ENCODE peak calls at places on chromosomes 12 and 14, in seven cellular contexts. G is aorta, K is foreskin keratinocyte, L is upper lobe of right lung, Q is GM23248, S is GM23338, O is HepG2. V is an unnamed sample.

GRCh38 chr12:121295746-121296617 is 527 bp downstream of the CAMKK2 start:
- DNase-seq in G (peak; percentile 59), K (peak; percentile 13), L (peak; percentile 78), Q (peak; percentile 63), S (peak; percentile 44), O (peak; percentile 27), V (peak; percentile 80)

GRCh38 chr14:22981090-22982012 is 1.0 kb downstream of the AJUBA start:
- DNase-seq in G (peak; percentile 55), K (no peak), L (peak; percentile 73), Q (peak; percentile 64), S (peak; percentile 44), O (no peak), V (peak; percentile 58)

GRCh38 chr14:28813810-28814209 is 47.2 kb downstream of the FOXG1 start:
- DNase-seq in G (no peak), K (peak; percentile 20), L (no peak), Q (peak; percentile 13), S (no peak), O (no peak), V (no peak)

GRCh38 chr14:98754343-98755025 is 517.5 kb downstream of the BCL11B start:
- DNase-seq in G (no peak), K (peak; percentile 82), L (no peak), Q (no peak), S (no peak), O (no peak), V (no peak)

GRCh38 chr12:990308-990648 is 745 bp upstream of the ERC1 start:
- DNase-seq in G (peak; percentile 82), K (no peak), L (peak; percentile 90), Q (peak; percentile 88), S (peak; percentile 59), O (peak; percentile 33), V (peak; percentile 89)

GRCh38 chr12:47280543-47281330 is 201.0 kb upstream of the AMIGO2 start:
- DNase-seq in G (no peak), K (peak; percentile 22), L (no peak), Q (no peak), S (no peak), O (no peak), V (no peak)

GRCh38 chr14:38616959-38617358 is 361.1 kb upstream of the CLEC14A start:
- DNase-seq in G (no peak), K (no peak), L (peak; percentile 63), Q (peak; percentile 43), S (peak; percentile 12), O (no peak), V (no peak)

GRCh38 chr12:87960557-87960956 is 68.6 kb downstream of the C12orf50 start:
- DNase-seq in G (no peak), K (no peak), L (no peak), Q (no peak), S (no peak), O (no peak), V (no peak)

GRCh38 chr12:64080319-64081008 is 141.6 kb downstream of the KICS2 start:
- DNase-seq in G (no peak), K (peak; percentile 75), L (no peak), Q (no peak), S (peak; percentile 53), O (no peak), V (no peak)

GRCh38 chr12:122837306-122838265 is 2.3 kb downstream of the HIP1R start:
- DNase-seq in G (no peak), K (no peak), L (no peak), Q (no peak), S (no peak), O (peak; percentile 57), V (no peak)

GRCh38 chr14:54207075-54207474 is 189.7 kb upstream of the CDKN3 start:
- DNase-seq in G (no peak), K (peak; percentile 55), L (no peak), Q (peak; percentile 59), S (no peak), O (no peak), V (no peak)

GRCh38 chr12:100069795-100070194 is 72.9 kb downstream of the BLTP3B start:
- DNase-seq in G (no peak), K (no peak), L (no peak), Q (no peak), S (no peak), O (no peak), V (no peak)

GRCh38 chr12:50066402-50066801 is 9.0 kb downstream of the ASIC1 start:
- DNase-seq in G (peak; percentile 78), K (no peak), L (no peak), Q (peak; percentile 94), S (peak; percentile 79), O (no peak), V (no peak)

GRCh38 chr14:59455411-59455810 is 9.8 kb downstream of the GPR135 start:
- DNase-seq in G (no peak), K (no peak), L (no peak), Q (peak; percentile 79), S (no peak), O (no peak), V (no peak)

GRCh38 chr14:97077253-97077653 is 280.1 kb downstream of the VRK1 start:
- DNase-seq in G (peak; percentile 88), K (peak; percentile 76), L (no peak), Q (peak; percentile 19), S (no peak), O (no peak), V (peak; percentile 67)

GRCh38 chr12:34398706-34399630 is 376.7 kb downstream of the ALG10 start:
- DNase-seq in G (peak; percentile 32), K (no peak), L (peak; percentile 58), Q (no peak), S (no peak), O (no peak), V (peak; percentile 18)

GRCh38 chr14:75884198-75884611 is 97.6 kb downstream of the TGFB3 start:
- DNase-seq in G (no peak), K (no peak), L (no peak), Q (peak; percentile 86), S (peak; percentile 51), O (no peak), V (no peak)

GRCh38 chr14:97719931-97720330 is 922.7 kb downstream of the VRK1 start:
- DNase-seq in G (no peak), K (no peak), L (no peak), Q (no peak), S (no peak), O (no peak), V (no peak)

GRCh38 chr12:57461904-57462306 is 2.3 kb downstream of the GLI1 start:
- DNase-seq in G (no peak), K (no peak), L (no peak), Q (no peak), S (no peak), O (no peak), V (no peak)

GRCh38 chr12:46831335-46832083 is 5.7 kb upstream of the SLC38A4 start:
- DNase-seq in G (no peak), K (no peak), L (peak; percentile 65), Q (peak; percentile 53), S (peak; percentile 63), O (no peak), V (peak; percentile 50)

DNA sequence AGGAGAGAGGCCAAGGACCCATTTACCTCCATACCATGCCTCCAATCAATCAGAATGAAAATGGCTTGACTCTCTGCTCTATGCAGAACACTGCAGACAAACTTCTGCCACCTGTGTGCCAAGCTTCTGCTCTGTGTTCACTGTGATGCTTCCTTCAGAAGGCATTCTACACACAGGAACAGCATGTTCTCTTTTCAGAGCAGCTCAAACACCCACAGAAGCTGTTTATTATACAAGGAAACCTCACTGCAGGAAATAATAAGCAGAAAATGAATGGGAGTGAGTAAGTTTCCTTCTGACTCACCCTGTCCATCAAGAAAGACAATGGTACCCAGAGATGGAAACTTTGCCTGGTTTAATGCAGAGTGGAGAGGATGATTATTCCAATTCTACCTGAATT is 2.4 kb upstream of the ESR2 start:
- DNase-seq in G (no peak), K (peak; percentile 73), L (no peak), Q (no peak), S (no peak), O (no peak), V (no peak)
- H3K27ac ChIP-seq in G (no peak overlapping the region), K (no peak overlapping the region), L (no peak overlapping the region), Q (no peak overlapping the region), S (no peak overlapping the region), O (no peak overlapping the region), V (no peak overlapping the region)

DNA sequence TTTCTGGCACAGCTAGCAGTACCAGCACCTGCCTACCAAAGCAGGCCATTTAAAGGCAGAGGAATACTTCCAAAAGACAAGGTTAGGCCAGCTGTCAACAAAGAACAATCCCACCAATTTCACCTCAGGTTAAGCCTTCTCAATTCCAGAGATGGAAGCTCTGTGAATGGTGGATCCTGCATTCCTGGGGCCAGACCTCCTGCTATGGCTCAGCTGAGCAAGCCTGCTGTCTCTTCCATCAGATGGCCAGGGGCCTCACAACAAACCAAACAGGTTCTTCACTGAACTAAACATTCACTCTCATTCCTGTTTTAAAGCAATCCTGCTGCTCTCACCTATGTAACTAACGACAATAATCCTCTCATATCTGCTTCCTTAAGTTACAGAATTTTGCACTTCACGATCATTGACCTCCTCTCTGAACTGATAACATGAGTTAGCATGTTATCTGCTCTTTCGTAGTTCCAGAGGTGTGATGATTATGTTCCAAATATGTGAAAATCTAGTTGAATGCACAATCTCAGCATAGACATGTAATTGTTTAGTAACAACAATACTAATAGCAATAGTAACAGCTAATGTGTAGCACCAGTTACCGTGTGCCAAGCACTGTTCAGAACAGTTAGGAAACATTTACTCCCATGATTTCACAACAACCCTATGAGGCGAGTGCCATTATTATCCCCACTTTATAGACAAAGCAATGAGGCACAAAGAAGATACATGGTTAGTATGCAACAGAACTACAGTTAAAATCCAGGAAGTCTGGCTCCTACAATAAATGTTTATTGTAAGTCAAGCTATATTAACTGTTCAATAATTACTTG is 73.2 kb downstream of the SLC2A13 start:
- DNase-seq in G (no peak), K (no peak), L (no peak), Q (no peak), S (peak; percentile 85), O (no peak), V (no peak)
- H3K4me1 ChIP-seq in G (no peaks in the 10 kb centered on the region), K (peaks cover 12% of the 10 kb centered on the region), L (no peaks in the 10 kb centered on the region), Q (no peaks in the 10 kb centered on the region), S (peaks cover 41% of the 10 kb centered on the region), O (no peaks in the 10 kb centered on the region), V (no peaks in the 10 kb centered on the region)

DNA sequence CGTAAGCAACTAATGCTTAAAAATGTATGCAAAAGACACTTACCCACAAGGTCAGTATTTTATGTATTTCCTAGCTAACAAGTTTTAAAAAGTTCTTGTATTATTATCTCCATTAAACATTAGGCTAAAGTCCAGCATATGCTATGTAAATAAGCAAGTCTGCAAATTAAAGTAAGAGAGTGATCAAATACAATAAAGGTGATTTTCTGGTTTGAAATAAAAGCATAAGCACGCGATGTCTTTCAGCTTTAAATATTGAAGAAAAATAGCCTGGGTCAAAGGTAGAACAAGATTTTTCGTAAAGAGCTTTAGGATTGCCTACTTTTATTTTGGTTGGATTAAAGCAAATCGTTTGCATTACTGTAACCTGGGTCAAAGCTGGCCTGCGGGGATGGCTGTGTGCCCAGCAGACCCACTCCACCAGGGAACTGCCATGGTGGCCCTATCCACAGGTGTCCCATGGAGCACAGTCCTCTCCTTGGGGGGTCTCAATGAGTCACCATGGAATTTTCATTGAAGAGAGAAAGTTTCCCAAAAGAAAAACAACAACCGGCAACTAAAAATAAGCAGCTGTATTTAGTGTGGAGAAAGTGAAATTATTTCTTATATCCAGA is 12.9 kb upstream of the LRIG3 start:
- DNase-seq in G (no peak), K (no peak), L (no peak), Q (no peak), S (peak; percentile 34), O (no peak), V (no peak)
- H3K27ac ChIP-seq in G (no peak overlapping the region), K (no peak overlapping the region), L (no peak overlapping the region), Q (no peak overlapping the region), S (no peak overlapping the region), O (no peak overlapping the region), V (no peak overlapping the region)

DNA sequence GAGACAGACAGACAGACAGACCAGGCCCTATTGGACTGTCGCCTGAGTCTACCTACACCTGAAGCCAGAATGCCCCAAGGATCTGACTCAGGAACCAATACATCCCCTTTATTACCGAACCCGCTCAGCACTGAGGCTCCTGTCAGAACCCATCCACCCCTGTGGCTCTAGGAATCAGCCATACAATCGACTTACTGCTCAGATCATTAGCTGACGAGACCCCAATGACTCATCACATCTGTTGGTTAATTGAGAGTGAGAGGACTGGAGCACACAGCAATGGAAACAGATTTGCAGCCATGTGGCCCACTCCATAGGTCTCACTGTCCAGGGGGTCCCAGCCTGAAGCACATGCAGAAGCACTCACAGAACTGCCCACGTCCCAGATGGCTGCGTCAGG is 15.2 kb downstream of the ITPK1 start:
- DNase-seq in G (no peak), K (peak; percentile 51), L (no peak), Q (no peak), S (no peak), O (no peak), V (no peak)
- H3K4me1 ChIP-seq in G (peaks cover 2% of the 10 kb centered on the region), K (peaks cover 24% of the 10 kb centered on the region), L (peaks cover 23% of the 10 kb centered on the region), Q (peaks cover 8% of the 10 kb centered on the region), S (peaks cover 13% of the 10 kb centered on the region), O (peaks cover 48% of the 10 kb centered on the region), V (peaks cover 21% of the 10 kb centered on the region)

V was measured in right cardiac atrium.